ENCODE peak calls at places on chromosomes 1 and 21, in four cellular contexts. O is fibroblast of lung, R is glutamatergic neuron, N is neural progenitor cell. U is an unnamed sample.

GRCh38 chr1:211352985-211353515 is 26.4 kb downstream of the TRAF5 start:
- DNase-seq in O (no peak), R (peak; percentile 36), N (peak; percentile 39), U (peak; percentile 82)

GRCh38 chr1:55947446-55947845 is 631.9 kb downstream of the PLPP3 start:
- DNase-seq in O (no peak), R (no peak), N (no peak), U (no peak)

GRCh38 chr1:154548028-154548427 is 10.4 kb downstream of the UBE2Q1 start:
- DNase-seq in O (no peak), R (no peak), N (no peak), U (no peak)

GRCh38 chr1:10806966-10807365 is 10.5 kb upstream of the CASZ1 start:
- DNase-seq in O (no peak), R (no peak), N (no peak), U (no peak)

GRCh38 chr1:1128454-1129139 is 12.7 kb upstream of the C1orf159 start:
- DNase-seq in O (no peak), R (no peak), N (no peak), U (no peak)

GRCh38 chr1:153375511-153375910 is at the start of gene S100A12:
- DNase-seq in O (peak; percentile 54), R (no peak), N (no peak), U (no peak)

GRCh38 chr1:172827301-172827700 is 168.4 kb downstream of the FASLG start:
- DNase-seq in O (peak; percentile 50), R (no peak), N (no peak), U (no peak)

GRCh38 chr1:175481126-175482071 is 262.0 kb downstream of the TNR start:
- DNase-seq in O (peak; percentile 19), R (no peak), N (peak; percentile 48), U (no peak)

GRCh38 chr1:160397651-160398050 is 2.7 kb upstream of the VANGL2 start:
- DNase-seq in O (no peak), R (no peak), N (no peak), U (no peak)

GRCh38 chr1:31688233-31688918 is 15.4 kb downstream of the COL16A1 start:
- DNase-seq in O (no peak), R (no peak), N (no peak), U (no peak)

GRCh38 chr1:247373721-247374141 is 42.1 kb upstream of the ZNF496 start:
- DNase-seq in O (peak; percentile 36), R (peak; percentile 76), N (peak; percentile 67), U (no peak)

GRCh38 chr1:50332941-50333594 is 90.2 kb downstream of the DMRTA2 start:
- DNase-seq in O (peak; percentile 33), R (peak; percentile 91), N (peak; percentile 90), U (peak; percentile 80)

GRCh38 chr1:209094384-209094783 is 489.1 kb upstream of the CAMK1G start:
- DNase-seq in O (no peak), R (no peak), N (no peak), U (no peak)

GRCh38 chr21:46000182-46000730 is 18.7 kb downstream of the COL6A1 start:
- DNase-seq in O (no peak), R (peak; percentile 15), N (no peak), U (no peak)

GRCh38 chr1:46171872-46172271 is 3.0 kb upstream of the TSPAN1 start:
- DNase-seq in O (no peak), R (no peak), N (no peak), U (no peak)

GRCh38 chr1:3795453-3796214 is 664 bp downstream of the LRRC47 start:
- DNase-seq in O (no peak), R (no peak), N (no peak), U (no peak)

GRCh38 chr21:44019568-44019958 is 7.5 kb downstream of the TRAPPC10 start:
- DNase-seq in O (no peak), R (no peak), N (no peak), U (peak; percentile 40)

GRCh38 chr1:245657371-245657770 is 502.6 kb downstream of the KIF26B start:
- DNase-seq in O (no peak), R (no peak), N (no peak), U (no peak)

GRCh38 chr1:155003766-155004351 is 1.3 kb downstream of the ZBTB7B start:
- DNase-seq in O (peak; percentile 61), R (peak; percentile 55), N (peak; percentile 59), U (peak; percentile 92)

GRCh38 chr1:226610671-226611070 is 62.1 kb downstream of the STUM start:
- DNase-seq in O (no peak), R (no peak), N (no peak), U (no peak)

GRCh38 chr1:63874278-63874880 is 100.6 kb downstream of the ROR1 start:
- DNase-seq in O (no peak), R (no peak), N (no peak), U (no peak)

GRCh38 chr1:237040823-237041222 is 1.2 kb upstream of the RYR2 start:
- DNase-seq in O (no peak), R (no peak), N (no peak), U (no peak)

GRCh38 chr1:36884801-36885200 is 149.5 kb downstream of the GRIK3 start:
- DNase-seq in O (no peak), R (no peak), N (no peak), U (no peak)

GRCh38 chr21:34333150-34333739 is 30.6 kb upstream of the KCNE2 start:
- DNase-seq in O (no peak), R (no peak), N (no peak), U (no peak)

GRCh38 chr1:25754421-25755195 is 45.4 kb upstream of the SELENON start:
- DNase-seq in O (no peak), R (no peak), N (peak; percentile 38), U (peak; percentile 51)
- TF ChIP-seq CTCF in O (no peak), R (no peak), N (no peak), U (peak; percentile 36)

DNA sequence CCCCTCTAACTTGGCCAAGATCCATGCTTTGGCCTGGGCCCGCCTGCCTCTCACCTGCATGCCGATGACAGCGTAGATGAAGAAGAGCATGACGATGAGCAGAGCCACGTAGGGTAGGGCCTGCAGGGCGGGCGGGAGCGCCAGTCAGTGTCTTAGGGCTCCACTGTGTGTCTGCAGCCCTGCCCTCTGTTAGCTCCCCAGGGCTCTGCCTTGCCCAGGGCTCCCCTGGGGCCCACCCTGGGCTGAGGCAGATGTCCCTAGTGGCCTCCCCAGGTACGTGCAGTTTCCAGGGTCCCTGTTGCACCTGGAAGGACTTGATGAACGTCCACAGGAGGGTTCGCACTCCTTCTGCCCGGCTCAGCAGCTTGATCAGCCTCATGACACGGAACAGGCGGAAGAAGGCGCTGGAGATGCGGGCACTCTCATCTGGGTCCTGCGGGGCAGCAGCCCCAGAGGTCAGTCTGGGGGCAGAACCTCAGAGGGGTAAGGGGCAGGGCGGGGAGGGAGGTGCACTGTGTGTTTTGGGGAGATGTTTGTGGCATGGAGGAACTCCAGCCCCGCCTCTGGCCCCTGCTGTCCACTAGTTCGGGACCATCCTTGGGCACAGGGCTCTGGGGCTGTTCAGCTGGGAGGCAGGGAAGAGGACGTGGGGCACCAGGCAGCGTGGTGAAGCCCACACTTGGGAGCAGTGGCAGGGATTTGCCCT is 29.8 kb upstream of the KIF21B start:
- DNase-seq in O (no peak), R (no peak), N (no peak), U (no peak)
- TF ChIP-seq CTCF in O (no peak), R (no peak), N (peak; percentile 18), U (peak; percentile 81)

GRCh38 chr1:113978863-113979702 is at the start of gene OLFML3:
- DNase-seq in O (peak; percentile 95), R (peak; percentile 82), N (peak; percentile 95), U (peak; percentile 85)
- TF ChIP-seq CTCF in O (peak; percentile 83), R (peak; percentile 58), N (peak; percentile 77), U (peak; percentile 70)

GRCh38 chr1:21217812-21218596 is 41.3 kb upstream of the EIF4G3 start:
- DNase-seq in O (peak; percentile 23), R (peak; percentile 86), N (peak; percentile 79), U (peak; percentile 74)
- TF ChIP-seq CTCF in O (peak; percentile 11), R (peak; percentile 37), N (peak; percentile 64), U (peak; percentile 86)

GRCh38 chr1:70220517-70221240 is 501 bp upstream of the SRSF11 start:
- DNase-seq in O (no peak), R (no peak), N (no peak), U (no peak)

GRCh38 chr1:70224954-70225353 is 3.8 kb downstream of the SRSF11 start:
- DNase-seq in O (no peak), R (no peak), N (no peak), U (no peak)

GRCh38 chr1:70220015-70220414 is 1.2 kb upstream of the SRSF11 start:
- DNase-seq in O (no peak), R (no peak), N (no peak), U (no peak)

GRCh38 chr1:70222716-70223235 is 1.6 kb downstream of the SRSF11 start:
- DNase-seq in O (no peak), R (no peak), N (no peak), U (no peak)

DNA sequence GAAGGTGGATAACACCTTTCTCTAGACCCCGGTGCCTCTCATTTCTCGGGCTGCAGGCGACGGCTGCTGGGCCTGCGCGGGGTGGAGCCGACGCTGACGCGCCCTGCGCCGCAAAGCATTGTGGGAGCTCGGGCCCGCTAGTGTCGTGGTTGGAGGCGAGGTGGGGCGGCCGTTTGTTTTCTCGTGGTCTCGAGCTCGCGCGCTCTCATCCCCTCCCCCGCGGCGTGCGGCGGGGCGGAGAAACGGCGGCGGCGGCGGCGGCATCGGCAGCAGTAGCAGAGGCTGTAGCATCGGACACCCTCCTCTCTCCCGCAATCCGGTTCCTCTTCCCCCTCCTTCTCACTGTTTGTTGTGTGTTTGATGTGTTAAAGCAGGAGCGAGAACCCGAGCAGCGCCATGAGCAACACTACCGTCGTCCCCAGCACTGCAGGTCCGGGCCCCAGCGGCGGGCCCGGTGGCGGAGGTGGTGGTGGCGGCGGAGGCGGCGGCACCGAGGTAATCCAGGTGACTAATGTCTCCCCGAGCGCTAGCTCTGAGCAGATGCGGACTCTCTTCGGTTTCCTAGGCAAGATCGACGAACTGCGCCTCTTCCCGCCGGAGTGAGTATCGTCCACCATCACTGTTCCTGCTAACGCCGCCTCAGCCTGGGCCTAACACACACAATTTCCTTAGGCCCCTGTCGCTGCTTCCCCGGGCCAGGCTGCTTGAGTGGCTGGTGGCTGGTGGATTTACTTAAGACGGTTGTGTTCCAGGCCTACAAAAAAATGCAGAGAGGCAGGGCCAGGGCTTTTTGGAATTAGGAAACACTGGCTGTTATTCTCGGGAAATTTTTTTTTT is at the start of gene SRSF11:
- DNase-seq in O (peak; percentile 94), R (peak; percentile 99), N (peak; percentile 96), U (peak; percentile 97)
- TF ChIP-seq CTCF in O (no peak), R (no peak), N (no peak), U (peak; percentile 8)

GRCh38 chr1:38818706-38819439 is 40.7 kb downstream of the RRAGC start:
- DNase-seq in O (no peak), R (no peak), N (no peak), U (no peak)
- TF ChIP-seq CTCF in O (no peak), R (no peak), N (peak; percentile 8), U (no peak)

U was measured in WERI-Rb-1.